ENCODE peak calls at places on chromosomes 13 and 19, in four cellular contexts. One of them, this sample, is unnamed.

GRCh38 chr13:77563110-77563509 is 27.6 kb downstream of the SCEL start:
- DNase-seq in GM13977: no peak
- DNase-seq in mammary epithelial cell: no peak
- DNase-seq in brain microvascular endothelial cell: peak
- DNase-seq in this sample: no peak

GRCh38 chr13:111460548-111461444 is 140.4 kb downstream of the TEX29 start:
- DNase-seq in mammary epithelial cell: peak
- DNase-seq in brain microvascular endothelial cell: peak
- DNase-seq in GM13977: no peak
- DNase-seq in this sample: no peak

GRCh38 chr13:60482012-60482411 is 85.0 kb downstream of the TDRD3 start:
- DNase-seq in brain microvascular endothelial cell: no peak
- DNase-seq in mammary epithelial cell: peak
- DNase-seq in GM13977: no peak
- DNase-seq in this sample: no peak

GRCh38 chr13:35720690-35721554 is 244.4 kb upstream of the MAB21L1 start:
- DNase-seq in brain microvascular endothelial cell: peak
- DNase-seq in mammary epithelial cell: peak
- DNase-seq in GM13977: peak
- DNase-seq in this sample: peak

GRCh38 chr13:79631260-79631659 is 150.3 kb downstream of the NDFIP2 start:
- DNase-seq in brain microvascular endothelial cell: peak
- DNase-seq in GM13977: no peak
- DNase-seq in mammary epithelial cell: peak
- DNase-seq in this sample: no peak

GRCh38 chr19:29275266-29275665 is 62.3 kb upstream of the UQCRFS1 start:
- DNase-seq in GM13977: no peak
- DNase-seq in brain microvascular endothelial cell: no peak
- DNase-seq in mammary epithelial cell: no peak
- DNase-seq in this sample: no peak

GRCh38 chr13:53758946-53759345 is 730.3 kb downstream of the OLFM4 start:
- DNase-seq in mammary epithelial cell: no peak
- DNase-seq in GM13977: no peak
- DNase-seq in brain microvascular endothelial cell: no peak
- DNase-seq in this sample: no peak

GRCh38 chr19:45640849-45641273 is 1.7 kb upstream of the EML2 start:
- DNase-seq in brain microvascular endothelial cell: no peak
- DNase-seq in mammary epithelial cell: peak
- DNase-seq in GM13977: no peak
- DNase-seq in this sample: peak

GRCh38 chr13:26929971-26930730 is 169.6 kb upstream of the GPR12 start:
- DNase-seq in GM13977: peak
- DNase-seq in mammary epithelial cell: peak
- DNase-seq in brain microvascular endothelial cell: peak
- DNase-seq in this sample: peak

GRCh38 chr19:18665771-18666202 is 17.7 kb upstream of the CRTC1 start:
- DNase-seq in brain microvascular endothelial cell: no peak
- DNase-seq in GM13977: no peak
- DNase-seq in mammary epithelial cell: no peak
- DNase-seq in this sample: no peak

GRCh38 chr19:17390665-17391370 is 3.2 kb downstream of the CCDC194 start:
- DNase-seq in GM13977: peak
- DNase-seq in mammary epithelial cell: peak
- DNase-seq in brain microvascular endothelial cell: peak
- DNase-seq in this sample: peak

GRCh38 chr19:17393914-17394313 is at the start of gene CCDC194:
- DNase-seq in brain microvascular endothelial cell: no peak
- DNase-seq in mammary epithelial cell: no peak
- DNase-seq in GM13977: no peak
- DNase-seq in this sample: no peak

GRCh38 chr19:17391371-17392151 is 2.4 kb downstream of the CCDC194 start:
- DNase-seq in brain microvascular endothelial cell: no peak
- DNase-seq in GM13977: no peak
- DNase-seq in mammary epithelial cell: no peak
- DNase-seq in this sample: no peak

GRCh38 chr19:17389288-17389687 is 4.7 kb downstream of the CCDC194 start:
- DNase-seq in brain microvascular endothelial cell: no peak
- DNase-seq in mammary epithelial cell: no peak
- DNase-seq in GM13977: no peak
- DNase-seq in this sample: no peak

GRCh38 chr19:17389957-17390664 is 3.9 kb downstream of the CCDC194 start:
- DNase-seq in GM13977: no peak
- DNase-seq in brain microvascular endothelial cell: no peak
- DNase-seq in mammary epithelial cell: no peak
- DNase-seq in this sample: no peak
- TF ChIP-seq CTCF in GM13977: peak
- TF ChIP-seq CTCF in brain microvascular endothelial cell: no peak
- TF ChIP-seq CTCF in mammary epithelial cell: no peak
- TF ChIP-seq CTCF in this sample: peak

GRCh38 chr19:50328257-50329145 is 676 bp downstream of the KCNC3 start:
- DNase-seq in brain microvascular endothelial cell: no peak
- DNase-seq in GM13977: peak
- DNase-seq in mammary epithelial cell: no peak
- DNase-seq in this sample: peak
- TF ChIP-seq CTCF in brain microvascular endothelial cell: peak
- TF ChIP-seq CTCF in GM13977: peak
- TF ChIP-seq CTCF in mammary epithelial cell: no peak
- TF ChIP-seq CTCF in this sample: peak

GRCh38 chr19:7312816-7313215 is 18.6 kb upstream of the INSR start:
- DNase-seq in GM13977: no peak
- DNase-seq in mammary epithelial cell: no peak
- DNase-seq in brain microvascular endothelial cell: no peak
- DNase-seq in this sample: no peak
- TF ChIP-seq CTCF in GM13977: no peak
- TF ChIP-seq CTCF in mammary epithelial cell: no peak
- TF ChIP-seq CTCF in brain microvascular endothelial cell: no peak
- TF ChIP-seq CTCF in this sample: no peak

GRCh38 chr19:2026770-2027169 is 11.3 kb upstream of the BTBD2 start:
- DNase-seq in GM13977: no peak
- DNase-seq in mammary epithelial cell: no peak
- DNase-seq in brain microvascular endothelial cell: no peak
- DNase-seq in this sample: no peak

GRCh38 chr19:2027361-2027760 is 11.8 kb upstream of the BTBD2 start:
- DNase-seq in brain microvascular endothelial cell: peak
- DNase-seq in GM13977: no peak
- DNase-seq in mammary epithelial cell: peak
- DNase-seq in this sample: no peak

GRCh38 chr19:2021453-2022140 is 6.1 kb upstream of the BTBD2 start:
- DNase-seq in brain microvascular endothelial cell: no peak
- DNase-seq in GM13977: no peak
- DNase-seq in mammary epithelial cell: no peak
- DNase-seq in this sample: no peak

DNA sequence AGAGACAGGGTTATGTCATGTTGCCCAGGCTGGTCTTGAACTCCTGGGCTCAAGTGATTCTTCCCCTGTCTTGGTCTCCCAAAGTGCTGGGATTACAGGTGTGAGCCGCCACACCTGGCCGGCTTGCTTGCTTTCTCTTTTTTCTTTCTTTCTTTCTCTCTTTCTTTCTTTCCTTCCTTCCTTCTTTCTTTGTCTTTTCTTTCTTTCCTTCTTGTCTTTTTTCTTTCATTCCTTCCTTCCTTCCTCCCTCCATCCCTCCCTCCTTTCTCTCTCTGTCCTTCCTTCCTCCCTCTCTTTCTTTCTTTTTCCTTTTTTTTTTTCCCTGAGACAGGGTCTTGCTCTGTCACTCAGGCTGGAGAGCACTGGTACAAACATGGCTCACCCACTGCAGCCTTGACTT is 6.8 kb upstream of the BTBD2 start:
- DNase-seq in GM13977: no peak
- DNase-seq in brain microvascular endothelial cell: no peak
- DNase-seq in mammary epithelial cell: no peak
- DNase-seq in this sample: no peak
- TF ChIP-seq CTCF in GM13977: no peak
- TF ChIP-seq CTCF in brain microvascular endothelial cell: no peak
- TF ChIP-seq CTCF in mammary epithelial cell: no peak
- TF ChIP-seq CTCF in this sample: no peak

GRCh38 chr13:108925070-108925469 is 295.7 kb downstream of the MYO16 start:
- DNase-seq in brain microvascular endothelial cell: no peak
- DNase-seq in mammary epithelial cell: no peak
- DNase-seq in GM13977: no peak
- DNase-seq in this sample: no peak

GRCh38 chr13:108926848-108927247 is 297.4 kb downstream of the MYO16 start:
- DNase-seq in GM13977: no peak
- DNase-seq in mammary epithelial cell: no peak
- DNase-seq in brain microvascular endothelial cell: no peak
- DNase-seq in this sample: no peak

GRCh38 chr13:108923386-108924061 is 294.1 kb downstream of the MYO16 start:
- DNase-seq in GM13977: no peak
- DNase-seq in mammary epithelial cell: no peak
- DNase-seq in brain microvascular endothelial cell: no peak
- DNase-seq in this sample: no peak

GRCh38 chr13:108922108-108922507 is 292.7 kb downstream of the MYO16 start:
- DNase-seq in brain microvascular endothelial cell: no peak
- DNase-seq in mammary epithelial cell: no peak
- DNase-seq in GM13977: no peak
- DNase-seq in this sample: no peak

GRCh38 chr13:108924154-108924940 is 294.9 kb downstream of the MYO16 start:
- DNase-seq in mammary epithelial cell: peak
- DNase-seq in GM13977: no peak
- DNase-seq in brain microvascular endothelial cell: peak
- DNase-seq in this sample: no peak
- TF ChIP-seq CTCF in mammary epithelial cell: no peak
- TF ChIP-seq CTCF in GM13977: no peak
- TF ChIP-seq CTCF in brain microvascular endothelial cell: no peak
- TF ChIP-seq CTCF in this sample: no peak

GRCh38 chr13:51583875-51584730 is at the start of gene WDFY2:
- DNase-seq in brain microvascular endothelial cell: peak
- DNase-seq in GM13977: peak
- DNase-seq in mammary epithelial cell: peak
- DNase-seq in this sample: peak
- TF ChIP-seq CTCF in brain microvascular endothelial cell: no peak
- TF ChIP-seq CTCF in GM13977: no peak
- TF ChIP-seq CTCF in mammary epithelial cell: no peak
- TF ChIP-seq CTCF in this sample: no peak

GRCh38 chr19:57887195-57887941 is 1.5 kb downstream of the ZNF814 start:
- DNase-seq in GM13977: no peak
- DNase-seq in mammary epithelial cell: no peak
- DNase-seq in brain microvascular endothelial cell: no peak
- DNase-seq in this sample: no peak

GRCh38 chr19:57886046-57886445 is 2.8 kb downstream of the ZNF814 start:
- DNase-seq in mammary epithelial cell: no peak
- DNase-seq in brain microvascular endothelial cell: no peak
- DNase-seq in GM13977: no peak
- DNase-seq in this sample: no peak

GRCh38 chr19:57888107-57888493 is 737 bp downstream of the ZNF814 start:
- DNase-seq in GM13977: peak
- DNase-seq in brain microvascular endothelial cell: no peak
- DNase-seq in mammary epithelial cell: no peak
- DNase-seq in this sample: peak

DNA sequence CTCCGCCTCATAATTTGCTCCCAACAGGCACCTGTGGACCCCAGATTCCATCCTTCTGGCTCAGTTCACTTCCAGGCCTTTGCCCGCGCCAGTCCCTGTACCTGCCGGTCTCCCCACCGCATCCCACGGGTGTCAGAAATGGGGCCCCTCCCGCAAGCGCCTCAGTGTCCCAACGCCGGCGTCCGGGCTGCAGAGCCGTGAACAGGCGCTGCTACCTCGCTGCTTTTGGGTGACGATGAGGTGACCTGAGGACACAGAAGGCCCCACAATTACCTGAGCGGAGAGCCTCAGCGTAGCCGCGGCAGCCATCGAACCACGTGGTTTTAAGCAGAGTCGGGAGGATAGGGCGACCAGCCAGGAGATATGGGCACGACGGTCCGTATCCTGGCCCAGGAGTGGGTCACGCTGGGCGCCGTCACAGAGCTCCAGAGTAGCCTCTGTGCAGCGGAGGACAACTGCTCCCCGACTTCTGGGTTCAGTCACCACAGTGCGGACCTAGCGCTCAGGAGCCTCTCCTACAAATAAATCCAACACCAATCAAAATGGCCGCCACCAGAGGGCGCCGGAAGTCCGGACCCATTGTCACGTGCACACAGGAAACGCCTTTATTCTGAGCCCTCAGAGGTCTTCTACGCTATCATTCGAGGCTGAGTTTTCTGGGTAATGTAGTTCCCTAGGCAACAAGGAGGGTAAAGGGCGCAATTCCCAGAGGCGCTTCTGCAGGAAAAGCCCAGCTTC is at the start of gene ZNF814:
- DNase-seq in brain microvascular endothelial cell: peak
- DNase-seq in GM13977: peak
- DNase-seq in mammary epithelial cell: peak
- DNase-seq in this sample: peak
- TF ChIP-seq CTCF in brain microvascular endothelial cell: peak
- TF ChIP-seq CTCF in GM13977: peak
- TF ChIP-seq CTCF in mammary epithelial cell: peak
- TF ChIP-seq CTCF in this sample: peak

DNA sequence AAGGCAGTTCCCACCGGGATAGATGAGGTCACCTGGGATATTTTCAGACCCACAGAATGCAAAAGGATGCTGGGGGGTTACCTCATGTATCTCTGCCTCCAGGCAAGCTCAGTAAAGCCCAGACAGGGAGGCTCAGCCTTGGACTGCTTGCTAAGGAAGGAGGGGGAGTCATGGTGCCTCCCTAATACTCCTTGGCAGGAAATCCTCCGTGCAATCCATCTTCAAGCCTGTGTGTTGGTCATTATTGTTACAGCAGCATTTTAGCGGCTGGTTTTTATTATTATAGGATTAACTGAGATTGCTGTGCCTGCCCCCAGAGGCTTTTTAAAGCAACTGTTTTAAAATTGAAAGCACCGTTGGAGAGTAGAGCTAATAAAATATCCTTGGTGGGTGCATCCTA is 188.5 kb upstream of the UBL3 start:
- DNase-seq in GM13977: no peak
- DNase-seq in mammary epithelial cell: no peak
- DNase-seq in brain microvascular endothelial cell: no peak
- DNase-seq in this sample: no peak
- TF ChIP-seq CTCF in GM13977: no peak
- TF ChIP-seq CTCF in mammary epithelial cell: no peak
- TF ChIP-seq CTCF in brain microvascular endothelial cell: no peak
- TF ChIP-seq CTCF in this sample: no peak

DNA sequence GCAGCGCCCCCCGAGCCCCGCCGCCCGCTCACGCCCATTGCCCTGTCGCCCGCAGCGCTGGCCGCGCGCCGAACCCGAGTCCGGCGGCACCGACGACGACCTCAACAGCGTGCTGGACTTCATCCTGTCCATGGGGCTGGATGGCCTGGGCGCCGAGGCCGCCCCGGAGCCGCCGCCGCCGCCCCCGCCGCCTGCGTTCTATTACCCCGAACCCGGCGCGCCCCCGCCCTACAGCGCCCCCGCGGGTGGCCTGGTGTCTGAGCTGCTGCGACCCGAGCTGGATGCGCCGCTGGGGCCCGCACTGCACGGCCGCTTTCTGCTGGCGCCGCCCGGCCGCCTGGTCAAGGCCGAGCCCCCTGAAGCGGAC is 518 bp downstream of the KLF2 start:
- DNase-seq in mammary epithelial cell: no peak
- DNase-seq in brain microvascular endothelial cell: no peak
- DNase-seq in GM13977: peak
- DNase-seq in this sample: no peak
- TF ChIP-seq CTCF in mammary epithelial cell: no peak
- TF ChIP-seq CTCF in brain microvascular endothelial cell: peak
- TF ChIP-seq CTCF in GM13977: peak
- TF ChIP-seq CTCF in this sample: peak

This sample was measured in GM10248.